ENCODE peak calls at places on chromosomes 1 and 21, in four cellular contexts. O is K562, N is HEK293T, A is HepG2. E is an unnamed sample.

GRCh38 chr21:16741228-16741665 is 771.6 kb upstream of the CXADR start:
- DNase-seq in N (no peak), A (no peak), O (no peak), E (no peak)

GRCh38 chr1:39129514-39129913 is 75.0 kb upstream of the MACF1 start:
- DNase-seq in O (peak; percentile 36), N (no peak), A (no peak), E (no peak)

GRCh38 chr1:200483491-200484143 is 73.8 kb upstream of the ZNF281 start:
- DNase-seq in A (peak; percentile 77), N (peak; percentile 53), O (peak; percentile 50), E (peak; percentile 72)

GRCh38 chr1:154346276-154346914 is 21.1 kb downstream of the ATP8B2 start:
- DNase-seq in N (no peak), A (no peak), O (no peak), E (no peak)

GRCh38 chr1:21574464-21575151 is 65.4 kb downstream of the ALPL start:
- DNase-seq in N (no peak), O (peak; percentile 47), A (peak; percentile 20), E (no peak)

GRCh38 chr1:20228314-20228713 is 42.0 kb upstream of the PLA2G2C start:
- DNase-seq in A (no peak), O (no peak), N (no peak), E (no peak)

GRCh38 chr1:109299087-109299983 is 7.5 kb downstream of the MYBPHL start:
- DNase-seq in O (peak; percentile 38), A (peak; percentile 98), N (no peak), E (no peak)

GRCh38 chr1:12486401-12487005 is 131.5 kb downstream of the DHRS3 start:
- DNase-seq in A (no peak), O (no peak), N (no peak), E (no peak)

GRCh38 chr1:87113313-87113712 is 198.9 kb downstream of the HS2ST1 start:
- DNase-seq in N (no peak), O (no peak), A (no peak), E (no peak)

GRCh38 chr1:205344010-205344808 is 12.5 kb downstream of the KLHDC8A start:
- DNase-seq in N (peak; percentile 60), O (peak; percentile 63), A (peak; percentile 59), E (no peak)

GRCh38 chr1:147822292-147822691 is 61.9 kb upstream of the GJA5 start:
- DNase-seq in O (no peak), N (no peak), A (no peak), E (no peak)

GRCh38 chr1:54800041-54800898 is 853 bp downstream of the TTC22 start:
- DNase-seq in O (no peak), N (no peak), A (no peak), E (no peak)
- TF ChIP-seq FOXK2 in O (no peak), N (no peak), A (no peak), E (no peak)

DNA sequence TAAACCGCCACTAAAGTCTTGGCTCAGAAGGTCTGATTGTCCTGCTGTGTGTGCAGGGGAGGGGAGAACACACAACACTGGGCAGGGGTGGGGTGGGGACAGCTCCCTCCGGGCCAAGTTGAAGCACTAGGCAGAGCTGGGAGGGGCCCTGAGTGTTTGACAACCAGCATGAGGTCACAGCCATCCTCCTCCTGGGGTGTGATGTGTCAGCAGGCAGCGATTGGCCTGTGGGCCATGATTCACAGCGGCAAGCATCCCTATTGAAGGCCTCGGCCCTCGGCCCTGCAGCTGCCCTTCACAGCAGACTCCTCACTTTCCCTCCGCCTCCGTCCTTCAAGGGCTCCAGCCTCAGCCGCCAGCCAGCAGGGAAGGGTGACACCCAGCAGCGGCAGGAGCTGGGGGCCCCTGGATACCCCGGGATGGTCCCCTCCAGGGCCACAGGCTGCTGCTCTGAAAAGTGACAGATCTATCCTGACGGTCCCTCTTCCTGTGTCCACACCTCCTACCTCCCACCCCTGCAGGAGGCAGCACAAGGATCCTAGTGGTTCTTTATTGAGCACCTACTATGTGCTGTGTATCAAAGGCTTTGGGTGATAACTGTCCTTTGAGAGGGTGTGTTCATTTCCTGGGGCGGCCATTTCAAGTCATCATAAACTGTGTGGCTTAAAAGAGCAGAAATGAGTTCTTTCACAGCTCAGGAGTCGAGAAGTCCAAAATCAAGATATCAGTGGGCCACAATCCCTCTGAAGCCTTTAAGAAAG is 66.1 kb upstream of the SLC25A33 start:
- DNase-seq in O (peak; percentile 38), N (peak; percentile 32), A (no peak), E (no peak)
- TF ChIP-seq FOXK2 in O (no peak), N (no peak), A (no peak), E (no peak)

GRCh38 chr21:37700641-37701202 is 215.5 kb downstream of the KCNJ6 start:
- DNase-seq in O (peak; percentile 84), A (peak; percentile 48), N (peak; percentile 88), E (peak; percentile 56)
- TF ChIP-seq FOXK2 in O (no peak), A (no peak), N (no peak), E (no peak)

GRCh38 chr1:162316187-162316586 is 60.5 kb downstream of the SPATA46 start:
- DNase-seq in A (no peak), N (no peak), O (no peak), E (no peak)

GRCh38 chr1:162321809-162322422 is 54.7 kb downstream of the SPATA46 start:
- DNase-seq in N (no peak), O (no peak), A (no peak), E (no peak)

GRCh38 chr1:162323023-162323422 is 53.6 kb downstream of the SPATA46 start:
- DNase-seq in N (no peak), O (no peak), A (no peak), E (no peak)

GRCh38 chr1:162317659-162318058 is 59.0 kb downstream of the SPATA46 start:
- DNase-seq in A (no peak), N (no peak), O (no peak), E (no peak)

DNA sequence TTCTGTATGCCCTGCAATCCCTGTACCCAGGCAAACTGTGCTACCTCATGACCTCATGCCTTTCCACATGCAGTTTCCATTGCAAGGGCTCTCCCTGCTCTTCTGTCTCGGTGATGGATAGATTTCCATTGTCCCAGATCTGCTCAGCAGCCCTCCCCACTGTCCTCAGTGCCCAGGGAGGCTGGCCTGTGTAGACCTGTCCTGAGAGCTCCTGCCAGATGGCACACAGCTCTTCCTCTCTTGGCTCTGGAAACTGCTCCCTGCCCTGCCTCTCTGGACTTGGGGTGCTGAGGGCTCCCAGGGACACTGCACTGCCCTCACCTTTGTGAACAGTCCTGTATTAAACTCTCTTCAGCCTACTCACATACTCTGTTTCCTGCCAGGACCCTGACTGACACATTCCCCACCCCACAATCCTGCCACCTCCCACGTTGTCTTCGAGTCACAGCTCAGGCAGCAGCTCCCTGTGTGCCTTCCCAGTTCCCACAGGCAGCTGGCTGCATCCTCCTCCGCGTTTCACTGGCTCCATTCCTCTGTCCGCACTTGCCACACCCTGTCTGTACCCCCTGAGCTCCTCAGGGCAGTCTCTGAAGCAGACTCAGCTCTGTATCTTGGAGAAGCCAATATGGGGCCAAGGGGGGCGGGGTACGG is 57.0 kb downstream of the SPATA46 start:
- DNase-seq in O (no peak), N (no peak), A (no peak), E (no peak)
- TF ChIP-seq FOXK2 in O (no peak), N (no peak), A (no peak), E (no peak)

GRCh38 chr21:42525228-42525604 is 11.6 kb downstream of the SLC37A1 start:
- DNase-seq in A (no peak), N (no peak), O (no peak), E (no peak)
- TF ChIP-seq FOXK2 in A (no peak), N (no peak), O (no peak), E (no peak)

GRCh38 chr1:25458550-25459298 is 28.0 kb downstream of the MACO1 start:
- DNase-seq in A (peak; percentile 72), N (no peak), O (no peak), E (no peak)
- TF ChIP-seq FOXK2 in A (peak; percentile 83), N (no peak), O (no peak), E (no peak)